ENCODE peak calls at places on chromosomes 2 and 18, in seven cellular contexts. T is PC-3, F is AG04450, W is D721Med, N is GM13976, E is GM23338, G is HFF-Myc. K is an unnamed sample.

GRCh38 chr18:45168883-45169585 is 446.2 kb upstream of the SLC14A2 start:
- DNase-seq in T (peak), F (peak), W (no peak), N (no peak), E (no peak), G (no peak), K (no peak)

GRCh38 chr2:133819906-133820305 is 251.6 kb upstream of the NCKAP5 start:
- DNase-seq in T (no peak), F (no peak), W (no peak), N (no peak), E (no peak), G (no peak), K (no peak)

GRCh38 chr2:203105996-203106395 is 91.3 kb downstream of the NBEAL1 start:
- DNase-seq in T (no peak), F (no peak), W (no peak), N (no peak), E (no peak), G (no peak), K (no peak)

GRCh38 chr2:178194600-178195389 is 483 bp downstream of the OSBPL6 start:
- DNase-seq in T (peak), F (no peak), W (no peak), N (peak), E (peak), G (no peak), K (peak)

GRCh38 chr18:77106331-77106730 is 26.3 kb downstream of the MBP start:
- DNase-seq in T (no peak), F (no peak), W (no peak), N (no peak), E (no peak), G (no peak), K (no peak)

GRCh38 chr2:2232167-2232566 is 98.9 kb downstream of the MYT1L start:
- DNase-seq in T (no peak), F (no peak), W (no peak), N (no peak), E (no peak), G (no peak), K (no peak)

GRCh38 chr2:1538663-1539062 is 125.4 kb downstream of the TPO start:
- DNase-seq in T (peak), F (no peak), W (no peak), N (no peak), E (peak), G (no peak), K (no peak)

GRCh38 chr2:156937430-156937829 is 320.1 kb upstream of the GALNT5 start:
- DNase-seq in T (no peak), F (no peak), W (no peak), N (no peak), E (no peak), G (no peak), K (no peak)

GRCh38 chr2:60316381-60317028 is 236.9 kb downstream of the BCL11A start:
- DNase-seq in T (no peak), F (no peak), W (no peak), N (no peak), E (no peak), G (no peak), K (no peak)

GRCh38 chr2:229686122-229686919 is 28.0 kb downstream of the DNER start:
- DNase-seq in T (no peak), F (no peak), W (no peak), N (no peak), E (no peak), G (peak), K (no peak)

GRCh38 chr2:236498369-236498768 is 71.3 kb upstream of the ACKR3 start:
- DNase-seq in T (peak), F (no peak), W (no peak), N (no peak), E (peak), G (no peak), K (no peak)

DNA sequence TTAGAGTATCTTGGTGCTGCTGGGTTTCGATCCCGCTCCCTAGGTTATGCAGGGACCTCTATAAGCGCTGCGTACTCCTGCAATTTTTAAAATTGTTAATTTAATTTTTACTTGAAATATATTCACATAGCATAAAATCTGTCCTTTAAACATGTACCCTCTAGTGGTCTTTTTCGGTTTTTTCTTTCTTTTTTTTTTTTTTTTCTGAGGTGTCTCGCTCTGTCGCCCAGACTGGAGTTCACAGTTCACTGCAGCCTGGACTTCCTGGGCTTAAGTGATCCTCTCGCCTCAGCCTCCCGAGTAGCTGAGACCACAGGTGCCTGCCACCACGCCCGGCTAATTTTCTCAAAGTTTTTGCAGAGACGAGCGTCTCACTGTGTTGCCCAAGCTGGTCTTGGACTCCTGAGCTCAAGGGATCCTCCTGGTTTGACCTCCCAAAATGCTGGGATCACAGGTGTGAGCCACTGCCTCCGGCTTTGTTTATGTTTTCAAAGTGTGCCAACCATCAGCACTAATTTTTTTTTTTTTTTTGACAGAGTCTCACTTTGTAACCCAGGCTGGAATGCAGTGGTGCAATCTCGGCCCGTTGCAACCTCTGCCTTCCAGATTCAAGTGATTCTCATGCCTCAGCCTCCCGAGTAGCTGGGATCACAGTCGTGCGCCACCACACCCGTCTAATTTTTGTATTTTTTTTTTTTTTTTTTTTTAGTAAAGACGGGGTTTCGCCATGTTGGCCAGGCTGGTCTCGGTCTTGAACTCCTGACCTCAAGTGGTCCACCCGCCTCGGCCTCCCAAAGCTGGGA is 585 bp upstream of the MOB1A start:
- DNase-seq in T (no peak), F (no peak), W (no peak), N (no peak), E (no peak), G (no peak), K (no peak)
- TF ChIP-seq CTCF in T (peak), F (peak), W (no peak), N (no peak), E (no peak), G (peak), K (peak)

GRCh38 chr18:42087876-42088275 is 132.8 kb downstream of the PIK3C3 start:
- DNase-seq in T (no peak), F (no peak), W (no peak), N (no peak), E (no peak), G (no peak), K (no peak)

GRCh38 chr18:42082415-42083234 is 127.6 kb downstream of the PIK3C3 start:
- DNase-seq in T (no peak), F (no peak), W (no peak), N (no peak), E (no peak), G (no peak), K (no peak)

GRCh38 chr18:42086288-42086687 is 131.3 kb downstream of the PIK3C3 start:
- DNase-seq in T (peak), F (no peak), W (no peak), N (no peak), E (no peak), G (no peak), K (no peak)

GRCh38 chr18:42092848-42093247 is 137.8 kb downstream of the PIK3C3 start:
- DNase-seq in T (no peak), F (no peak), W (no peak), N (no peak), E (no peak), G (no peak), K (no peak)

DNA sequence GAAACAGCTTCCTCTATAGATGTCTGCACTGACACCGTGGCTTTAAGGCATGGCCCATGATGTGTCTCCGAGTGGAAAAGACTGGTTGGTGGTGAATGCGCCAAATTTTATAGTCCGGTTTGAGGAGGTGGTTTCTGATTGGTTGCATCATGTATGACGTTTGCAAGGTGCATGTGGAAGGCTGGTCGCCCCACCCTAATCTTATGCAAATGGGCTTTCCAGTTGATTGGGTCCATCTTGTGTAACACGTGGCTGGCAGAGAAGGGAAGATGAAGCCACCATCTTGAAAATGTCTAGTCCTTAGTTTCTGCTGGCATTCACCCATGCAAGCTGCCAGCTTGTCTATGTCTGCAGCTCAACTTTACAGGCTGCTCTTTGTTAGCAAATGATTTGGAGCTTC is 132.2 kb downstream of the PIK3C3 start:
- DNase-seq in T (no peak), F (no peak), W (no peak), N (no peak), E (no peak), G (no peak), K (no peak)
- TF ChIP-seq CTCF in T (no peak), F (no peak), W (no peak), N (no peak), E (no peak), G (no peak), K (no peak)

GRCh38 chr2:72193723-72194122 is 46.1 kb upstream of the CYP26B1 start:
- DNase-seq in T (no peak), F (no peak), W (no peak), N (no peak), E (no peak), G (no peak), K (no peak)

GRCh38 chr2:72204156-72204781 is 56.6 kb upstream of the CYP26B1 start:
- DNase-seq in T (no peak), F (no peak), W (no peak), N (no peak), E (no peak), G (no peak), K (no peak)

DNA sequence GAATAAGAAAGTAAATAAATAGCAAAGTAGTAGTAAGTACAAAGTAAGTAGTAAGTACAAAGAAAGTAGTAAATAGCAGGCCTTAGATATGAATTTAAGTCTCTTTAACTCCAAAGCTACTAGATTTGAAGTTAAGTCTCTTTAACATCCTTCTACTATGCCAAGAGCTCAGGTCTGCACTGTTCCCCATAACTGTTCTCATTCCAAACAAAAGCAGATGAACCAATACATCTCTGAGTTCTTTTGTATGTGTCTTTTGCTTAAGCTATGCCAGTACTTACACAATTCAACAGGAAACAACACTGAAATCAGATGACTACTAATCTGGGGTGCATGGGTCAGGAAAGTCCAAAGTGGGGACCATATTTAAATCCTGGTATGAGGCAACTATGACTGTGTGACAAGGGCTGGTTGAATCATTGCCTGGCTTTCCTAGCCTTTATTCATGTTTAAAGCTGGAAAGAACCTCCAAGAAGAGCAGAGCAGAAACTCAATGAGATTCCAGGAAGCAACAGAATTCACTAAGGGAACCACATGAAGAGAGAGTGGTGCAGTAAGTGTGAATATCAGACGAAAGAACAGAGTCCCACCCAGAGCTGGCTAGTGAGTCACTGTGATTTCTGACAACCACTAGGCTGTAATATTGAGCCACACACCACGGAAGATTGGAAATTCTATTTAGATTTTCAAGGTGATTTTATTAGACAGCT is 51.0 kb upstream of the CYP26B1 start:
- DNase-seq in T (peak), F (no peak), W (no peak), N (no peak), E (no peak), G (no peak), K (no peak)
- TF ChIP-seq CTCF in T (peak), F (peak), W (no peak), N (no peak), E (peak), G (no peak), K (no peak)

GRCh38 chr2:138829326-138829725 is 49.1 kb upstream of the NXPH2 start:
- DNase-seq in T (peak), F (no peak), W (no peak), N (peak), E (peak), G (no peak), K (no peak)
- TF ChIP-seq CTCF in T (peak), F (peak), W (peak), N (peak), E (peak), G (peak), K (peak)

DNA sequence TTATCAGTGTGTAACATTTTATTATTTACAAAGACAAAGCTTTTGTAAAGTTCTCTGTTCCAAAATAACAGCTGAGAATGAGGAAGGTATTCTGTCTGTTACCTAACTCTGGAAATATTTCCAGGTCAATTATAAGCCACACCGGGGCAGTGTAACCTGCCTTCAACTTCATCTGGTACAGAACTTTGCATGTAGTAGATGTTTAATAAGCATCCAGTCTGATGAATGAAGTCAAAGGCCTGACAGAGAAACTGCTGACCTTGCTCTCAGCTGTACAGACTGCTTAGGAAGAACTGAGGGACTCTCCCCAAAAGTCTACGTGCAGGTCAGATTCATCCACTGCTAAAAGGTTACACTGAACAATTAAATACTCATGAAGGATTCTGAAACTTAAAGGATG is 43.3 kb downstream of the WDFY1 start:
- DNase-seq in T (peak), F (no peak), W (no peak), N (no peak), E (no peak), G (no peak), K (no peak)
- TF ChIP-seq CTCF in T (peak), F (no peak), W (no peak), N (peak), E (no peak), G (no peak), K (no peak)

GRCh38 chr2:221018262-221018661 is 553.8 kb downstream of the EPHA4 start:
- DNase-seq in T (no peak), F (no peak), W (no peak), N (no peak), E (peak), G (no peak), K (no peak)
- TF ChIP-seq CTCF in T (no peak), F (no peak), W (no peak), N (no peak), E (no peak), G (no peak), K (peak)

K was measured in type B pancreatic cell.